ENCODE peak calls at places on chromosomes 16 and 17, in six cellular contexts. One of them, this sample, is unnamed.

GRCh38 chr17:14080847-14081251 is 11.5 kb downstream of the COX10 start:
- DNase-seq in natural killer cell: no peak
- DNase-seq in testis: no peak
- DNase-seq in PC-3: no peak
- DNase-seq in brain microvascular endothelial cell: no peak
- DNase-seq in breast epithelium: no peak
- DNase-seq in this sample: no peak

GRCh38 chr17:40468560-40468959 is 25.3 kb downstream of the IGFBP4 start:
- DNase-seq in PC-3: no peak
- DNase-seq in natural killer cell: no peak
- DNase-seq in breast epithelium: no peak
- DNase-seq in testis: no peak
- DNase-seq in brain microvascular endothelial cell: no peak
- DNase-seq in this sample: no peak

GRCh38 chr17:57295526-57296023 is 39.3 kb downstream of the MSI2 start:
- DNase-seq in testis: no peak
- DNase-seq in PC-3: peak
- DNase-seq in natural killer cell: no peak
- DNase-seq in breast epithelium: no peak
- DNase-seq in brain microvascular endothelial cell: peak
- DNase-seq in this sample: no peak

GRCh38 chr17:2054262-2054739 is 602 bp upstream of the HIC1 start:
- DNase-seq in PC-3: peak
- DNase-seq in testis: no peak
- DNase-seq in natural killer cell: peak
- DNase-seq in brain microvascular endothelial cell: no peak
- DNase-seq in breast epithelium: no peak
- DNase-seq in this sample: no peak

GRCh38 chr16:30117768-30118167 is 4.4 kb upstream of the GDPD3 start:
- DNase-seq in natural killer cell: no peak
- DNase-seq in brain microvascular endothelial cell: no peak
- DNase-seq in breast epithelium: no peak
- DNase-seq in testis: no peak
- DNase-seq in PC-3: no peak
- DNase-seq in this sample: no peak

GRCh38 chr16:58377932-58378331 is 14.3 kb upstream of the GINS3 start:
- DNase-seq in brain microvascular endothelial cell: no peak
- DNase-seq in testis: no peak
- DNase-seq in breast epithelium: no peak
- DNase-seq in PC-3: no peak
- DNase-seq in natural killer cell: no peak
- DNase-seq in this sample: no peak

GRCh38 chr16:52494621-52495020 is 52.3 kb downstream of the TOX3 start:
- DNase-seq in brain microvascular endothelial cell: no peak
- DNase-seq in natural killer cell: no peak
- DNase-seq in PC-3: no peak
- DNase-seq in breast epithelium: no peak
- DNase-seq in testis: no peak
- DNase-seq in this sample: no peak

GRCh38 chr16:85253127-85253941 is 141.1 kb upstream of the CIBAR2 start:
- DNase-seq in testis: peak
- DNase-seq in PC-3: peak
- DNase-seq in breast epithelium: no peak
- DNase-seq in brain microvascular endothelial cell: no peak
- DNase-seq in natural killer cell: peak
- DNase-seq in this sample: no peak

GRCh38 chr16:77374384-77374783 is 60.5 kb downstream of the ADAMTS18 start:
- DNase-seq in PC-3: peak
- DNase-seq in brain microvascular endothelial cell: no peak
- DNase-seq in breast epithelium: no peak
- DNase-seq in testis: no peak
- DNase-seq in natural killer cell: no peak
- DNase-seq in this sample: no peak

GRCh38 chr17:72142614-72143013 is 21.8 kb downstream of the SOX9 start:
- DNase-seq in brain microvascular endothelial cell: no peak
- DNase-seq in PC-3: no peak
- DNase-seq in breast epithelium: no peak
- DNase-seq in testis: no peak
- DNase-seq in natural killer cell: no peak
- DNase-seq in this sample: no peak

GRCh38 chr16:72612718-72613117 is 435.2 kb downstream of the ZFHX3 start:
- DNase-seq in natural killer cell: no peak
- DNase-seq in brain microvascular endothelial cell: no peak
- DNase-seq in testis: no peak
- DNase-seq in PC-3: no peak
- DNase-seq in breast epithelium: no peak
- DNase-seq in this sample: no peak

GRCh38 chr17:1834378-1835149 is 4.8 kb downstream of the RPA1 start:
- DNase-seq in PC-3: no peak
- DNase-seq in breast epithelium: no peak
- DNase-seq in brain microvascular endothelial cell: no peak
- DNase-seq in natural killer cell: no peak
- DNase-seq in testis: no peak
- DNase-seq in this sample: no peak

GRCh38 chr17:39178516-39178915 is 12.6 kb upstream of the ARL5C start:
- DNase-seq in breast epithelium: no peak
- DNase-seq in brain microvascular endothelial cell: peak
- DNase-seq in testis: no peak
- DNase-seq in PC-3: peak
- DNase-seq in natural killer cell: no peak
- DNase-seq in this sample: no peak

GRCh38 chr17:79789943-79790804 is 6.7 kb downstream of the CBX8 start:
- DNase-seq in brain microvascular endothelial cell: no peak
- DNase-seq in testis: no peak
- DNase-seq in PC-3: peak
- DNase-seq in breast epithelium: no peak
- DNase-seq in natural killer cell: no peak
- DNase-seq in this sample: no peak

GRCh38 chr16:53045554-53046250 is 7.0 kb downstream of the CHD9NB start:
- DNase-seq in breast epithelium: no peak
- DNase-seq in PC-3: peak
- DNase-seq in brain microvascular endothelial cell: no peak
- DNase-seq in natural killer cell: no peak
- DNase-seq in testis: no peak
- DNase-seq in this sample: no peak

GRCh38 chr17:69431835-69432234 is 17.3 kb downstream of the MAP2K6 start:
- DNase-seq in testis: no peak
- DNase-seq in breast epithelium: no peak
- DNase-seq in natural killer cell: no peak
- DNase-seq in PC-3: no peak
- DNase-seq in brain microvascular endothelial cell: no peak
- DNase-seq in this sample: no peak

GRCh38 chr16:4404247-4404966 is 12.0 kb downstream of the CORO7 start:
- DNase-seq in testis: peak
- DNase-seq in brain microvascular endothelial cell: no peak
- DNase-seq in PC-3: peak
- DNase-seq in natural killer cell: no peak
- DNase-seq in breast epithelium: no peak
- DNase-seq in this sample: no peak

GRCh38 chr16:80594756-80595155 is 54.0 kb downstream of the DYNLRB2 start:
- DNase-seq in brain microvascular endothelial cell: no peak
- DNase-seq in PC-3: peak
- DNase-seq in testis: no peak
- DNase-seq in natural killer cell: no peak
- DNase-seq in breast epithelium: no peak
- DNase-seq in this sample: no peak

GRCh38 chr16:87145181-87146176 is 171.7 kb downstream of the C16orf95 start:
- DNase-seq in natural killer cell: no peak
- DNase-seq in breast epithelium: no peak
- DNase-seq in testis: no peak
- DNase-seq in brain microvascular endothelial cell: peak
- DNase-seq in PC-3: peak
- DNase-seq in this sample: no peak

GRCh38 chr17:72158895-72159885 is 38.4 kb downstream of the SOX9 start:
- DNase-seq in brain microvascular endothelial cell: no peak
- DNase-seq in testis: no peak
- DNase-seq in PC-3: no peak
- DNase-seq in breast epithelium: no peak
- DNase-seq in natural killer cell: no peak
- DNase-seq in this sample: no peak

GRCh38 chr17:30950669-30951399 is 20.0 kb upstream of the RNF135 start:
- DNase-seq in testis: no peak
- DNase-seq in natural killer cell: no peak
- DNase-seq in PC-3: peak
- DNase-seq in breast epithelium: no peak
- DNase-seq in brain microvascular endothelial cell: peak
- DNase-seq in this sample: peak

GRCh38 chr16:30370444-30371247 is at the start of gene TBC1D10B:
- DNase-seq in natural killer cell: peak
- DNase-seq in brain microvascular endothelial cell: peak
- DNase-seq in testis: peak
- DNase-seq in breast epithelium: peak
- DNase-seq in PC-3: peak
- DNase-seq in this sample: peak

GRCh38 chr17:32486091-32486700 is 597 bp upstream of the CDK5R1 start:
- DNase-seq in breast epithelium: no peak
- DNase-seq in natural killer cell: peak
- DNase-seq in PC-3: peak
- DNase-seq in testis: peak
- DNase-seq in brain microvascular endothelial cell: no peak
- DNase-seq in this sample: no peak

GRCh38 chr16:55062446-55062845 is 131.8 kb downstream of the IRX5 start:
- DNase-seq in PC-3: no peak
- DNase-seq in brain microvascular endothelial cell: no peak
- DNase-seq in breast epithelium: no peak
- DNase-seq in testis: no peak
- DNase-seq in natural killer cell: no peak
- DNase-seq in this sample: no peak

GRCh38 chr17:64036198-64036922 is 15.9 kb upstream of the ICAM2 start:
- DNase-seq in breast epithelium: no peak
- DNase-seq in testis: no peak
- DNase-seq in natural killer cell: no peak
- DNase-seq in PC-3: peak
- DNase-seq in brain microvascular endothelial cell: no peak
- DNase-seq in this sample: no peak
- TF ChIP-seq CTCF in breast epithelium: no peak
- TF ChIP-seq CTCF in testis: no peak
- TF ChIP-seq CTCF in natural killer cell: no peak
- TF ChIP-seq CTCF in PC-3: peak
- TF ChIP-seq CTCF in brain microvascular endothelial cell: peak
- TF ChIP-seq CTCF in this sample: no peak

DNA sequence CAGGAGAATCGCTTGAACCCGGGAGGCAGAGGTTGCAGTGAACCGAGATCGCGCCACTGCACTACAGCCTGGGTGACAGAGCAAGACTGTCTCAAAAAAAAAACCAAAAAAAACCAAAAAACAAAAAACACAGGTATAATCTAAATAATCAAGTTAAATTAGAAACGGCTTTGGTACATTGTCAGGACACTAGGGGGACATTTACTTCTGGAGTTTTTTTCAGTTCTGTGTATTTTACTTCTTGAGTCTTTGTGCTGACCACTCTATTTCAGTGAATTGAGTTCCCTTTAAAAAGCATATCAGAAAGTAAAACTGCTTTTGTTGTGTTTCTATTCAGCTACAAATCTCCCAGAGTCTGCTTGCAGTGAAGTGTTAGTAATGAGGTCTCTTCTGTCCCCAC is 36.3 kb downstream of the DHRS7B start:
- DNase-seq in brain microvascular endothelial cell: no peak
- DNase-seq in natural killer cell: no peak
- DNase-seq in breast epithelium: no peak
- DNase-seq in PC-3: no peak
- DNase-seq in testis: no peak
- DNase-seq in this sample: no peak
- TF ChIP-seq CTCF in brain microvascular endothelial cell: no peak
- TF ChIP-seq CTCF in natural killer cell: no peak
- TF ChIP-seq CTCF in breast epithelium: no peak
- TF ChIP-seq CTCF in PC-3: no peak
- TF ChIP-seq CTCF in testis: peak
- TF ChIP-seq CTCF in this sample: no peak

DNA sequence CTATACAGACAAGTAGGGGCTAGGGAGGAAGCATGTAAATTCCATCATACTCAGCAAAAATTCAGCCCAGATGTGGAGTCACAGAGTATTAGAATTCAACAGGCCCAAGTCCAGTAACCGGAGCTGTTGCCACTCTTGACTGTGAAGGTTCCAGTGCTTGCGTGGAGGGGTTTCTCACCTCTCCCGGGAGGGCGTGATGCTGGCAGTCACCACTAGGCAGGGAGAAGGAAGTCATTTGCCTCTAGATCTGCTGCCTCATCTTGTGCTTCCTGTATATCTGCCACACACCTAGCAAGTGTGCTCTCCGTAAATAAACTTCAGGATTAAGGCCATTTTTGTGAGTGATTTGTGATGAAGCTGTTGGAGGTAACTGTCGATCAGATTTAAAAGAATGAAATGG is 1.0 kb upstream of the CKLF start:
- DNase-seq in brain microvascular endothelial cell: no peak
- DNase-seq in natural killer cell: peak
- DNase-seq in PC-3: peak
- DNase-seq in testis: no peak
- DNase-seq in breast epithelium: no peak
- DNase-seq in this sample: peak
- TF ChIP-seq CTCF in brain microvascular endothelial cell: peak
- TF ChIP-seq CTCF in natural killer cell: no peak
- TF ChIP-seq CTCF in PC-3: peak
- TF ChIP-seq CTCF in testis: no peak
- TF ChIP-seq CTCF in breast epithelium: no peak
- TF ChIP-seq CTCF in this sample: peak

GRCh38 chr17:65533855-65534457 is 27.5 kb downstream of the AXIN2 start:
- DNase-seq in brain microvascular endothelial cell: no peak
- DNase-seq in breast epithelium: no peak
- DNase-seq in PC-3: no peak
- DNase-seq in testis: no peak
- DNase-seq in natural killer cell: no peak
- DNase-seq in this sample: no peak
- TF ChIP-seq CTCF in brain microvascular endothelial cell: no peak
- TF ChIP-seq CTCF in breast epithelium: no peak
- TF ChIP-seq CTCF in PC-3: no peak
- TF ChIP-seq CTCF in testis: no peak
- TF ChIP-seq CTCF in natural killer cell: no peak
- TF ChIP-seq CTCF in this sample: no peak

DNA sequence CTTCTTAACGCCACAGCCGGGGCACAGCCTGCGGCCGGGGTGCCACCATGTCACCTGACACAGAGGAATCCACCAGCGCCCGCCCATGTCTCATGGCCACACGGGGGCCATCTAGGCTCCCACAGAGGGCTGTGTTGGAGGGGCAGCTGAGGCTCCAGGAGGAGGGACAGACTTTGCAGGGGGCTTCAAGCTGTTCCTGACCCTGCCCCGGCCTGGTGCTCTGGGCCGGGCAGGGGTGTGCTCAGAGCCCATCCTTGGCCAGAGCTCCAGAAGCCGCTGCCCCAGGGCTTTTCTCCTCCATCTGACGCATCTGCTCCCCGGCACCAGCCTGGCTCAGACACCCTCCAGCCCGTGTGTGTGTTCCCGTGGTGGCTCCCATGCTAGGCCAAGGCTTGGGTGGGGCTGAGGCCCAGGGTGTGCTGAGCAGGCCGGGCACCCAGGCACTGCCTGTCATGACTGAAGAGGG is 7.8 kb upstream of the SLC38A10 start:
- DNase-seq in PC-3: no peak
- DNase-seq in natural killer cell: no peak
- DNase-seq in breast epithelium: no peak
- DNase-seq in testis: no peak
- DNase-seq in brain microvascular endothelial cell: no peak
- DNase-seq in this sample: no peak
- TF ChIP-seq CTCF in PC-3: no peak
- TF ChIP-seq CTCF in natural killer cell: no peak
- TF ChIP-seq CTCF in breast epithelium: no peak
- TF ChIP-seq CTCF in testis: no peak
- TF ChIP-seq CTCF in brain microvascular endothelial cell: peak
- TF ChIP-seq CTCF in this sample: no peak

GRCh38 chr17:50094243-50094752 is 853 bp upstream of the PDK2 start:
- DNase-seq in natural killer cell: peak
- DNase-seq in breast epithelium: peak
- DNase-seq in PC-3: peak
- DNase-seq in testis: peak
- DNase-seq in brain microvascular endothelial cell: peak
- DNase-seq in this sample: peak
- TF ChIP-seq CTCF in natural killer cell: peak
- TF ChIP-seq CTCF in breast epithelium: peak
- TF ChIP-seq CTCF in PC-3: peak
- TF ChIP-seq CTCF in testis: peak
- TF ChIP-seq CTCF in brain microvascular endothelial cell: peak
- TF ChIP-seq CTCF in this sample: peak